ENCODE peak calls at places on chromosomes 7 and 10, in nine cellular contexts. C is SK-N-DZ, G is H4, S is neural crest cell, I is Kasumi-1, J is GM23338, A is iris pigment epithelial cell, X is nephron progenitor cell, V is astrocyte of the spinal cord. Q is an unnamed sample.

GRCh38 chr7:130419652-130420051 is 21.2 kb downstream of the CEP41 start:
- DNase-seq in C (no peak), G (no peak), S (no peak), I (no peak), J (peak; percentile 15), A (peak; percentile 56), X (no peak), V (no peak), Q (no peak)

GRCh38 chr7:148472406-148472805 is 118.2 kb upstream of the C7orf33 start:
- DNase-seq in C (no peak), G (no peak), S (no peak), I (no peak), J (no peak), A (no peak), X (no peak), V (no peak), Q (no peak)

GRCh38 chr7:149624006-149624405 is 126.4 kb upstream of the ZNF746 start:
- DNase-seq in C (peak; percentile 14), G (no peak), S (no peak), I (peak; percentile 6), J (peak; percentile 43), A (peak; percentile 32), X (peak; percentile 42), V (peak; percentile 9), Q (no peak)

GRCh38 chr7:2892571-2892970 is 48.5 kb upstream of the GNA12 start:
- DNase-seq in C (no peak), G (no peak), S (no peak), I (no peak), J (no peak), A (no peak), X (no peak), V (no peak), Q (no peak)

GRCh38 chr7:100629117-100629711 is 12.1 kb downstream of the TFR2 start:
- DNase-seq in C (peak; percentile 50), G (peak; percentile 44), S (peak; percentile 53), I (peak; percentile 39), J (peak; percentile 90), A (peak; percentile 32), X (peak; percentile 51), V (no peak), Q (no peak)

GRCh38 chr10:133277993-133278576 is 1.4 kb upstream of the ADAM8 start:
- DNase-seq in C (no peak), G (no peak), S (no peak), I (no peak), J (no peak), A (no peak), X (no peak), V (no peak), Q (no peak)

GRCh38 chr10:19411119-19411518 is 362.5 kb downstream of the MALRD1 start:
- DNase-seq in C (no peak), G (no peak), S (no peak), I (no peak), J (no peak), A (no peak), X (no peak), V (no peak), Q (no peak)

GRCh38 chr7:134632937-134633540 is 13.6 kb upstream of the BPGM start:
- DNase-seq in C (peak; percentile 36), G (peak; percentile 52), S (no peak), I (peak; percentile 70), J (peak; percentile 76), A (peak; percentile 69), X (peak; percentile 12), V (peak; percentile 58), Q (peak; percentile 81)

GRCh38 chr10:52028518-52028858 is 285.6 kb upstream of the DKK1 start:
- DNase-seq in C (no peak), G (no peak), S (no peak), I (no peak), J (no peak), A (no peak), X (no peak), V (no peak), Q (no peak)

GRCh38 chr10:9222917-9223316 is 1168.4 kb downstream of the GATA3 start:
- DNase-seq in C (no peak), G (peak; percentile 23), S (no peak), I (no peak), J (no peak), A (peak; percentile 21), X (no peak), V (peak; percentile 36), Q (no peak)

GRCh38 chr7:142301923-142302550 is 44.2 kb upstream of the PRSS58 start:
- DNase-seq in C (no peak), G (no peak), S (no peak), I (peak; percentile 89), J (peak; percentile 60), A (peak; percentile 20), X (no peak), V (peak; percentile 12), Q (peak; percentile 78)

GRCh38 chr7:150739045-150739432 is 1.8 kb downstream of the GIMAP5 start:
- DNase-seq in C (no peak), G (no peak), S (no peak), I (no peak), J (no peak), A (no peak), X (no peak), V (no peak), Q (no peak)

GRCh38 chr7:98994046-98994944 is 116.0 kb downstream of the TRRAP start:
- DNase-seq in C (no peak), G (no peak), S (no peak), I (no peak), J (no peak), A (no peak), X (no peak), V (no peak), Q (no peak)

GRCh38 chr7:129772646-129773280 is 161.2 kb downstream of the NRF1 start:
- DNase-seq in C (no peak), G (no peak), S (no peak), I (no peak), J (no peak), A (no peak), X (no peak), V (no peak), Q (no peak)

GRCh38 chr7:132402751-132403245 is 173.5 kb downstream of the PLXNA4 start:
- DNase-seq in C (no peak), G (no peak), S (no peak), I (no peak), J (no peak), A (no peak), X (no peak), V (peak; percentile 92), Q (no peak)

GRCh38 chr10:115975031-115975430 is 298.0 kb downstream of the GFRA1 start:
- DNase-seq in C (no peak), G (no peak), S (no peak), I (no peak), J (no peak), A (no peak), X (no peak), V (no peak), Q (no peak)

GRCh38 chr10:68135922-68136718 is 26.8 kb downstream of the MYPN start:
- DNase-seq in C (no peak), G (peak; percentile 66), S (no peak), I (no peak), J (peak; percentile 24), A (peak; percentile 86), X (no peak), V (peak; percentile 80), Q (peak; percentile 20)

GRCh38 chr10:114103286-114103685 is 59.6 kb downstream of the ADRB1 start:
- DNase-seq in C (peak; percentile 55), G (peak; percentile 65), S (no peak), I (peak; percentile 86), J (peak; percentile 63), A (peak; percentile 71), X (no peak), V (peak; percentile 68), Q (peak; percentile 31)

GRCh38 chr10:47044741-47045140 is 133.5 kb downstream of the PTPN20 start:
- DNase-seq in C (no peak), G (no peak), S (no peak), I (no peak), J (no peak), A (no peak), X (no peak), V (no peak), Q (no peak)

GRCh38 chr7:130903358-130903974 is 169.5 kb upstream of the KLF14 start:
- DNase-seq in C (no peak), G (peak; percentile 88), S (no peak), I (no peak), J (no peak), A (peak; percentile 98), X (no peak), V (peak; percentile 94), Q (peak; percentile 90)

GRCh38 chr10:63114031-63114814 is 18.9 kb upstream of the NRBF2 start:
- DNase-seq in C (no peak), G (peak; percentile 77), S (no peak), I (no peak), J (no peak), A (peak; percentile 96), X (no peak), V (peak; percentile 83), Q (no peak)

GRCh38 chr7:9516672-9517071 is 1083.3 kb downstream of the NXPH1 start:
- DNase-seq in C (no peak), G (no peak), S (no peak), I (no peak), J (no peak), A (no peak), X (no peak), V (no peak), Q (no peak)

GRCh38 chr7:80189638-80190037 is 55.0 kb downstream of the GNAI1 start:
- DNase-seq in C (no peak), G (no peak), S (no peak), I (no peak), J (no peak), A (no peak), X (no peak), V (no peak), Q (no peak)

GRCh38 chr7:4610768-4611467 is 71.2 kb upstream of the FOXK1 start:
- DNase-seq in C (peak; percentile 70), G (peak; percentile 90), S (peak; percentile 51), I (peak; percentile 45), J (peak; percentile 87), A (peak; percentile 67), X (peak; percentile 34), V (peak; percentile 72), Q (peak; percentile 88)

GRCh38 chr10:112429147-112429546 is 17.6 kb downstream of the ZDHHC6 start:
- DNase-seq in C (no peak), G (no peak), S (no peak), I (no peak), J (no peak), A (no peak), X (no peak), V (no peak), Q (no peak)

Q was measured in COLO829.